ENCODE peak calls at places on chromosomes 16 and 17, in eight cellular contexts. H is HCT116; N is HS-27A; F is germinal center; Q is activated CD4-positive, CD25-positive, alpha-beta regulatory T cell treated with anti-CD3 and anti-CD28 coated beads, Interleukin-2, amount 50 U/mL, for 72 hours; J is fibroblast of the aortic adventitia; O is fibroblast of the conjunctiva; V is GM13977. I is an unnamed sample.

GRCh38 chr17:77274137-77274829 is 133.5 kb downstream of the SEC14L1 start:
- DNase-seq in F (no peak), H (no peak), Q (no peak), N (no peak), V (no peak), O (no peak), J (no peak), I (no peak)

GRCh38 chr17:35432176-35433074 is at the start of gene SLFN12:
- DNase-seq in Q (peak), J (peak), F (peak), H (no peak), V (peak), N (no peak), O (peak), I (no peak)

GRCh38 chr16:85519540-85520231 is 93.4 kb upstream of the GSE1 start:
- DNase-seq in J (no peak), H (no peak), Q (no peak), F (no peak), O (no peak), V (no peak), N (no peak), I (no peak)

GRCh38 chr17:10836966-10837599 is 804 bp downstream of the PIRT start:
- DNase-seq in N (no peak), Q (no peak), H (no peak), F (no peak), O (no peak), J (no peak), V (no peak), I (no peak)

GRCh38 chr17:65684631-65685030 is 123.2 kb upstream of the AXIN2 start:
- DNase-seq in H (no peak), Q (no peak), N (no peak), O (no peak), F (no peak), J (no peak), V (no peak), I (no peak)

GRCh38 chr16:54121084-54121483 is 165.5 kb downstream of the IRX3 start:
- DNase-seq in H (no peak), J (no peak), Q (no peak), O (no peak), V (no peak), N (no peak), F (no peak), I (no peak)

GRCh38 chr17:66715745-66716156 is 119.2 kb upstream of the CACNG5 start:
- DNase-seq in N (no peak), J (peak), Q (no peak), O (peak), F (peak), H (peak), V (peak), I (no peak)

GRCh38 chr17:65100316-65101140 is 36.6 kb upstream of the RGS9 start:
- DNase-seq in J (peak), V (peak), F (peak), O (peak), N (no peak), Q (peak), H (peak), I (peak)

GRCh38 chr17:57975044-57975443 is 13.0 kb downstream of the VEZF1 start:
- DNase-seq in Q (no peak), F (no peak), N (no peak), O (peak), H (no peak), V (no peak), J (peak), I (no peak)

GRCh38 chr16:78122774-78123315 is 23.4 kb downstream of the WWOX start:
- DNase-seq in J (peak), Q (no peak), O (peak), N (peak), V (peak), H (peak), F (peak), I (no peak)

GRCh38 chr17:20997711-20998570 is 44.9 kb downstream of the USP22 start:
- DNase-seq in F (no peak), O (no peak), Q (no peak), J (no peak), H (no peak), N (no peak), V (no peak), I (no peak)

GRCh38 chr17:4939554-4939803 is 367 bp downstream of the SLC25A11 start:
- DNase-seq in F (no peak), V (no peak), O (no peak), Q (no peak), N (no peak), J (no peak), H (no peak), I (peak)

GRCh38 chr17:13030459-13031305 is 12.9 kb upstream of the ELAC2 start:
- DNase-seq in O (peak), J (peak), F (peak), Q (peak), H (no peak), N (peak), V (peak), I (peak)

GRCh38 chr16:4414187-4414909 is 2.0 kb downstream of the CORO7 start:
- DNase-seq in H (no peak), V (peak), J (no peak), Q (peak), F (peak), N (no peak), O (no peak), I (no peak)

GRCh38 chr16:73047536-73048291 is at the start of gene ZFHX3:
- DNase-seq in V (peak), Q (no peak), N (no peak), O (no peak), J (peak), F (peak), H (no peak), I (peak)

GRCh38 chr16:86824751-86825310 is 246.5 kb downstream of the FOXL1 start:
- DNase-seq in Q (no peak), H (no peak), O (no peak), F (no peak), N (no peak), J (no peak), V (no peak), I (no peak)

GRCh38 chr17:80114758-80115157 is 13.4 kb downstream of the GAA start:
- DNase-seq in V (no peak), O (no peak), H (no peak), J (no peak), F (no peak), N (no peak), Q (no peak), I (no peak)

GRCh38 chr17:62824290-62825135 is 16.4 kb upstream of the MARCHF10 start:
- DNase-seq in H (peak), V (no peak), J (peak), O (peak), Q (no peak), N (peak), F (no peak), I (no peak)

GRCh38 chr16:25222959-25223358 is 6.2 kb downstream of the AQP8 start:
- DNase-seq in Q (no peak), V (no peak), F (no peak), J (no peak), H (no peak), N (no peak), O (no peak), I (no peak)

GRCh38 chr16:87002717-87003413 is 314.3 kb downstream of the C16orf95 start:
- DNase-seq in H (no peak), V (no peak), O (peak), Q (no peak), N (no peak), J (peak), F (no peak), I (no peak)

GRCh38 chr16:86088287-86088686 is 189.3 kb downstream of the IRF8 start:
- DNase-seq in Q (no peak), N (no peak), J (no peak), F (no peak), V (no peak), H (no peak), O (no peak), I (no peak)

GRCh38 chr17:81684442-81684911 is 666 bp downstream of the HGS start:
- DNase-seq in H (no peak), N (no peak), V (peak), Q (no peak), J (peak), F (no peak), O (peak), I (no peak)

I was measured in progenitor cell of endocrine pancreas.